ENCODE peak calls at places on chromosomes 5 and 9, in eight cellular contexts. One of them, this sample, is unnamed.

GRCh38 chr5:172618574-172619365 is 22.3 kb upstream of the NEURL1B start:
- DNase-seq in upper lobe of right lung: peak; percentile 39
- DNase-seq in WERI-Rb-1: no peak
- DNase-seq in activated CD8-positive, alpha-beta T cell treated with anti-CD3 and anti-CD28 coated beads for 36 hours: no peak
- DNase-seq in heart left ventricle: no peak
- DNase-seq in prostate gland: no peak
- DNase-seq in LNCaP clone FGC: no peak
- DNase-seq in endothelial cell of umbilical vein: no peak
- DNase-seq in this sample: no peak

GRCh38 chr5:142600611-142601360 is 85.1 kb downstream of the FGF1 start:
- DNase-seq in upper lobe of right lung: no peak
- DNase-seq in activated CD8-positive, alpha-beta T cell treated with anti-CD3 and anti-CD28 coated beads for 36 hours: no peak
- DNase-seq in prostate gland: peak; percentile 33
- DNase-seq in WERI-Rb-1: no peak
- DNase-seq in endothelial cell of umbilical vein: peak; percentile 91
- DNase-seq in LNCaP clone FGC: peak; percentile 26
- DNase-seq in heart left ventricle: peak; percentile 78
- DNase-seq in this sample: no peak

GRCh38 chr5:118984602-118985001 is 3.7 kb downstream of the DTWD2 start:
- DNase-seq in prostate gland: no peak
- DNase-seq in endothelial cell of umbilical vein: no peak
- DNase-seq in LNCaP clone FGC: no peak
- DNase-seq in heart left ventricle: no peak
- DNase-seq in WERI-Rb-1: no peak
- DNase-seq in upper lobe of right lung: no peak
- DNase-seq in activated CD8-positive, alpha-beta T cell treated with anti-CD3 and anti-CD28 coated beads for 36 hours: no peak
- DNase-seq in this sample: no peak

GRCh38 chr5:111453290-111453689 is 59.0 kb downstream of the STARD4 start:
- DNase-seq in upper lobe of right lung: no peak
- DNase-seq in activated CD8-positive, alpha-beta T cell treated with anti-CD3 and anti-CD28 coated beads for 36 hours: no peak
- DNase-seq in endothelial cell of umbilical vein: no peak
- DNase-seq in heart left ventricle: no peak
- DNase-seq in LNCaP clone FGC: no peak
- DNase-seq in prostate gland: no peak
- DNase-seq in WERI-Rb-1: no peak
- DNase-seq in this sample: no peak

GRCh38 chr9:114275246-114275994 is 47.5 kb upstream of the ORM1 start:
- DNase-seq in heart left ventricle: peak; percentile 4
- DNase-seq in upper lobe of right lung: peak; percentile 51
- DNase-seq in WERI-Rb-1: peak; percentile 9
- DNase-seq in activated CD8-positive, alpha-beta T cell treated with anti-CD3 and anti-CD28 coated beads for 36 hours: no peak
- DNase-seq in endothelial cell of umbilical vein: no peak
- DNase-seq in LNCaP clone FGC: no peak
- DNase-seq in prostate gland: no peak
- DNase-seq in this sample: peak; percentile 29

GRCh38 chr5:142874537-142874936 is 104.4 kb downstream of the ARHGAP26 start:
- DNase-seq in activated CD8-positive, alpha-beta T cell treated with anti-CD3 and anti-CD28 coated beads for 36 hours: no peak
- DNase-seq in upper lobe of right lung: peak; percentile 94
- DNase-seq in heart left ventricle: peak; percentile 85
- DNase-seq in endothelial cell of umbilical vein: peak; percentile 96
- DNase-seq in prostate gland: peak; percentile 80
- DNase-seq in LNCaP clone FGC: peak; percentile 94
- DNase-seq in WERI-Rb-1: no peak
- DNase-seq in this sample: no peak

GRCh38 chr9:81824802-81825770 is 103.1 kb upstream of the SPATA31D4 start:
- DNase-seq in WERI-Rb-1: no peak
- DNase-seq in prostate gland: no peak
- DNase-seq in heart left ventricle: no peak
- DNase-seq in upper lobe of right lung: no peak
- DNase-seq in endothelial cell of umbilical vein: no peak
- DNase-seq in LNCaP clone FGC: no peak
- DNase-seq in activated CD8-positive, alpha-beta T cell treated with anti-CD3 and anti-CD28 coated beads for 36 hours: no peak
- DNase-seq in this sample: no peak

GRCh38 chr9:113278840-113279239 is 3.4 kb downstream of the PRPF4 start:
- DNase-seq in upper lobe of right lung: no peak
- DNase-seq in heart left ventricle: no peak
- DNase-seq in LNCaP clone FGC: no peak
- DNase-seq in WERI-Rb-1: no peak
- DNase-seq in prostate gland: no peak
- DNase-seq in endothelial cell of umbilical vein: no peak
- DNase-seq in activated CD8-positive, alpha-beta T cell treated with anti-CD3 and anti-CD28 coated beads for 36 hours: no peak
- DNase-seq in this sample: no peak

GRCh38 chr9:109967651-109968331 is 187.8 kb downstream of the PALM2AKAP2 start:
- DNase-seq in endothelial cell of umbilical vein: no peak
- DNase-seq in upper lobe of right lung: no peak
- DNase-seq in heart left ventricle: no peak
- DNase-seq in activated CD8-positive, alpha-beta T cell treated with anti-CD3 and anti-CD28 coated beads for 36 hours: peak; percentile 16
- DNase-seq in LNCaP clone FGC: no peak
- DNase-seq in WERI-Rb-1: no peak
- DNase-seq in prostate gland: no peak
- DNase-seq in this sample: no peak

GRCh38 chr9:20197976-20198685 is 409.3 kb upstream of the SLC24A2 start:
- DNase-seq in upper lobe of right lung: no peak
- DNase-seq in heart left ventricle: no peak
- DNase-seq in LNCaP clone FGC: peak; percentile 76
- DNase-seq in prostate gland: peak; percentile 85
- DNase-seq in WERI-Rb-1: peak; percentile 77
- DNase-seq in endothelial cell of umbilical vein: no peak
- DNase-seq in activated CD8-positive, alpha-beta T cell treated with anti-CD3 and anti-CD28 coated beads for 36 hours: no peak
- DNase-seq in this sample: no peak

GRCh38 chr9:37972346-37972745 is 68.4 kb upstream of the SLC25A51 start:
- DNase-seq in activated CD8-positive, alpha-beta T cell treated with anti-CD3 and anti-CD28 coated beads for 36 hours: no peak
- DNase-seq in LNCaP clone FGC: no peak
- DNase-seq in heart left ventricle: no peak
- DNase-seq in WERI-Rb-1: no peak
- DNase-seq in prostate gland: no peak
- DNase-seq in endothelial cell of umbilical vein: peak; percentile 65
- DNase-seq in upper lobe of right lung: peak; percentile 46
- DNase-seq in this sample: peak; percentile 65
- TF ChIP-seq CTCF in activated CD8-positive, alpha-beta T cell treated with anti-CD3 and anti-CD28 coated beads for 36 hours: no peak
- TF ChIP-seq CTCF in LNCaP clone FGC: no peak
- TF ChIP-seq CTCF in heart left ventricle: no peak
- TF ChIP-seq CTCF in WERI-Rb-1: peak; percentile 7
- TF ChIP-seq CTCF in prostate gland: no peak
- TF ChIP-seq CTCF in endothelial cell of umbilical vein: peak; percentile 33
- TF ChIP-seq CTCF in upper lobe of right lung: no peak
- TF ChIP-seq CTCF in this sample: peak; percentile 51

GRCh38 chr9:105690742-105691141 is 3.6 kb upstream of the TMEM38B start:
- DNase-seq in heart left ventricle: no peak
- DNase-seq in upper lobe of right lung: no peak
- DNase-seq in endothelial cell of umbilical vein: peak; percentile 31
- DNase-seq in LNCaP clone FGC: no peak
- DNase-seq in WERI-Rb-1: no peak
- DNase-seq in prostate gland: no peak
- DNase-seq in activated CD8-positive, alpha-beta T cell treated with anti-CD3 and anti-CD28 coated beads for 36 hours: no peak
- DNase-seq in this sample: no peak
- TF ChIP-seq CTCF in heart left ventricle: peak; percentile 40
- TF ChIP-seq CTCF in upper lobe of right lung: peak; percentile 47
- TF ChIP-seq CTCF in endothelial cell of umbilical vein: peak; percentile 25
- TF ChIP-seq CTCF in LNCaP clone FGC: peak; percentile 59
- TF ChIP-seq CTCF in WERI-Rb-1: peak; percentile 46
- TF ChIP-seq CTCF in prostate gland: peak; percentile 26
- TF ChIP-seq CTCF in activated CD8-positive, alpha-beta T cell treated with anti-CD3 and anti-CD28 coated beads for 36 hours: no peak
- TF ChIP-seq CTCF in this sample: peak; percentile 77

DNA sequence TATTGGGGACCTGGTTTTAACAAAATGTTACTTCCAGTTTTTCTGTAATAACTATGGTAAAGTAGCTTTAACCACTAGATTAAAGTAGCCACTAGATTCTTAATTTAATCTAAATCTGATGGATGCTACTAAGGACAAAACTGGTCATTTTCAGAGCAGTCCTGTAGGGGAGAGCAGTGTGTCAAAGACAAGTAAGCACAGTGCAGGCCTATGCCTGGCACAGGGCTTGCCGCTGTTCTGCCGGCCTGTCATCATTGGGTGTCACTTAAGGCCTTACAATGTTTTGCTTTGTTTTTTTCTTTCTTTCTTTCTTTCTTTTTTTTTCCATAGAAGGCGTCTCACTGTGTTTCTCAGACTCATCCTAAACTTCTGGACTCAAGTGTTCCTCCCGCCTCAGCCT is 53.0 kb upstream of the NXNL2 start:
- DNase-seq in LNCaP clone FGC: no peak
- DNase-seq in endothelial cell of umbilical vein: no peak
- DNase-seq in activated CD8-positive, alpha-beta T cell treated with anti-CD3 and anti-CD28 coated beads for 36 hours: no peak
- DNase-seq in prostate gland: no peak
- DNase-seq in upper lobe of right lung: no peak
- DNase-seq in heart left ventricle: no peak
- DNase-seq in WERI-Rb-1: no peak
- DNase-seq in this sample: no peak
- TF ChIP-seq CTCF in LNCaP clone FGC: no peak
- TF ChIP-seq CTCF in endothelial cell of umbilical vein: no peak
- TF ChIP-seq CTCF in activated CD8-positive, alpha-beta T cell treated with anti-CD3 and anti-CD28 coated beads for 36 hours: no peak
- TF ChIP-seq CTCF in prostate gland: no peak
- TF ChIP-seq CTCF in upper lobe of right lung: no peak
- TF ChIP-seq CTCF in heart left ventricle: no peak
- TF ChIP-seq CTCF in WERI-Rb-1: peak; percentile 48
- TF ChIP-seq CTCF in this sample: peak; percentile 49

GRCh38 chr9:35161713-35162604 is at the start of gene UNC13B:
- DNase-seq in endothelial cell of umbilical vein: peak; percentile 96
- DNase-seq in heart left ventricle: peak; percentile 96
- DNase-seq in activated CD8-positive, alpha-beta T cell treated with anti-CD3 and anti-CD28 coated beads for 36 hours: peak; percentile 79
- DNase-seq in LNCaP clone FGC: peak; percentile 78
- DNase-seq in upper lobe of right lung: peak; percentile 97
- DNase-seq in WERI-Rb-1: peak; percentile 94
- DNase-seq in prostate gland: peak; percentile 97
- DNase-seq in this sample: peak; percentile 98
- TF ChIP-seq CTCF in endothelial cell of umbilical vein: no peak
- TF ChIP-seq CTCF in heart left ventricle: peak; percentile 51
- TF ChIP-seq CTCF in activated CD8-positive, alpha-beta T cell treated with anti-CD3 and anti-CD28 coated beads for 36 hours: no peak
- TF ChIP-seq CTCF in LNCaP clone FGC: peak; percentile 31
- TF ChIP-seq CTCF in upper lobe of right lung: peak; percentile 44
- TF ChIP-seq CTCF in WERI-Rb-1: peak; percentile 33
- TF ChIP-seq CTCF in prostate gland: peak; percentile 25
- TF ChIP-seq CTCF in this sample: peak; percentile 39

GRCh38 chr5:73899916-73900315 is 273.9 kb downstream of the ARHGEF28 start:
- DNase-seq in upper lobe of right lung: no peak
- DNase-seq in prostate gland: no peak
- DNase-seq in activated CD8-positive, alpha-beta T cell treated with anti-CD3 and anti-CD28 coated beads for 36 hours: no peak
- DNase-seq in endothelial cell of umbilical vein: no peak
- DNase-seq in LNCaP clone FGC: no peak
- DNase-seq in WERI-Rb-1: no peak
- DNase-seq in heart left ventricle: no peak
- DNase-seq in this sample: no peak

GRCh38 chr5:73901045-73901444 is 275.0 kb downstream of the ARHGEF28 start:
- DNase-seq in LNCaP clone FGC: no peak
- DNase-seq in heart left ventricle: peak; percentile 66
- DNase-seq in activated CD8-positive, alpha-beta T cell treated with anti-CD3 and anti-CD28 coated beads for 36 hours: no peak
- DNase-seq in endothelial cell of umbilical vein: no peak
- DNase-seq in prostate gland: no peak
- DNase-seq in upper lobe of right lung: no peak
- DNase-seq in WERI-Rb-1: no peak
- DNase-seq in this sample: no peak

GRCh38 chr5:73900566-73900965 is 274.6 kb downstream of the ARHGEF28 start:
- DNase-seq in endothelial cell of umbilical vein: no peak
- DNase-seq in WERI-Rb-1: no peak
- DNase-seq in activated CD8-positive, alpha-beta T cell treated with anti-CD3 and anti-CD28 coated beads for 36 hours: no peak
- DNase-seq in heart left ventricle: no peak
- DNase-seq in LNCaP clone FGC: no peak
- DNase-seq in prostate gland: no peak
- DNase-seq in upper lobe of right lung: no peak
- DNase-seq in this sample: no peak

GRCh38 chr5:73902327-73903051 is 276.5 kb downstream of the ARHGEF28 start:
- DNase-seq in upper lobe of right lung: no peak
- DNase-seq in WERI-Rb-1: peak; percentile 22
- DNase-seq in activated CD8-positive, alpha-beta T cell treated with anti-CD3 and anti-CD28 coated beads for 36 hours: peak; percentile 4
- DNase-seq in heart left ventricle: peak; percentile 14
- DNase-seq in endothelial cell of umbilical vein: peak; percentile 62
- DNase-seq in LNCaP clone FGC: peak; percentile 71
- DNase-seq in prostate gland: peak; percentile 34
- DNase-seq in this sample: peak; percentile 54

GRCh38 chr5:73901455-73901854 is 275.5 kb downstream of the ARHGEF28 start:
- DNase-seq in endothelial cell of umbilical vein: no peak
- DNase-seq in WERI-Rb-1: peak; percentile 21
- DNase-seq in upper lobe of right lung: no peak
- DNase-seq in activated CD8-positive, alpha-beta T cell treated with anti-CD3 and anti-CD28 coated beads for 36 hours: peak; percentile 5
- DNase-seq in prostate gland: no peak
- DNase-seq in heart left ventricle: no peak
- DNase-seq in LNCaP clone FGC: no peak
- DNase-seq in this sample: peak; percentile 70
- TF ChIP-seq CTCF in endothelial cell of umbilical vein: no peak
- TF ChIP-seq CTCF in WERI-Rb-1: no peak
- TF ChIP-seq CTCF in upper lobe of right lung: no peak
- TF ChIP-seq CTCF in activated CD8-positive, alpha-beta T cell treated with anti-CD3 and anti-CD28 coated beads for 36 hours: no peak
- TF ChIP-seq CTCF in prostate gland: no peak
- TF ChIP-seq CTCF in heart left ventricle: no peak
- TF ChIP-seq CTCF in LNCaP clone FGC: peak; percentile 29
- TF ChIP-seq CTCF in this sample: peak; percentile 54